ENCODE peak calls at places on chromosomes 3 and 15, in seven cellular contexts. One of them, this sample, is unnamed.
A peak's percentile ranks its signal among the peaks of the same experiment; 100 is the strongest.

GRCh38 chr3:145411605-145412004 is 749.4 kb downstream of the PLOD2 start:
- DNase-seq in spleen: no peak
- DNase-seq in suprapubic skin: no peak
- DNase-seq in Peyer's patch: no peak
- DNase-seq in ovary: no peak
- DNase-seq in HepG2: peak; percentile 0
- DNase-seq in right lobe of liver: no peak
- DNase-seq in this sample: no peak

GRCh38 chr3:101828289-101828688 is 21.0 kb upstream of the NFKBIZ start:
- DNase-seq in spleen: no peak
- DNase-seq in suprapubic skin: no peak
- DNase-seq in Peyer's patch: no peak
- DNase-seq in ovary: no peak
- DNase-seq in HepG2: no peak
- DNase-seq in right lobe of liver: no peak
- DNase-seq in this sample: no peak

GRCh38 chr3:71018794-71019193 is 564.7 kb downstream of the FOXP1 start:
- DNase-seq in spleen: no peak
- DNase-seq in suprapubic skin: no peak
- DNase-seq in Peyer's patch: no peak
- DNase-seq in ovary: no peak
- DNase-seq in HepG2: no peak
- DNase-seq in right lobe of liver: no peak
- DNase-seq in this sample: no peak

GRCh38 chr15:71278989-71279756 is 163.9 kb downstream of the THSD4 start:
- DNase-seq in spleen: no peak
- DNase-seq in suprapubic skin: peak; percentile 81
- DNase-seq in Peyer's patch: no peak
- DNase-seq in ovary: peak; percentile 47
- DNase-seq in HepG2: peak; percentile 72
- DNase-seq in right lobe of liver: peak; percentile 75
- DNase-seq in this sample: peak; percentile 15

GRCh38 chr15:91469627-91470567 is 369.8 kb downstream of the SV2B start:
- DNase-seq in spleen: peak; percentile 81
- DNase-seq in suprapubic skin: no peak
- DNase-seq in Peyer's patch: peak; percentile 58
- DNase-seq in ovary: no peak
- DNase-seq in HepG2: no peak
- DNase-seq in right lobe of liver: no peak
- DNase-seq in this sample: no peak

GRCh38 chr15:45631831-45632230 is 3.0 kb upstream of the SQOR start:
- DNase-seq in spleen: no peak
- DNase-seq in suprapubic skin: no peak
- DNase-seq in Peyer's patch: no peak
- DNase-seq in ovary: no peak
- DNase-seq in HepG2: no peak
- DNase-seq in right lobe of liver: no peak
- DNase-seq in this sample: no peak

GRCh38 chr3:143571548-143571947 is 276.7 kb downstream of the SLC9A9 start:
- DNase-seq in spleen: no peak
- DNase-seq in suprapubic skin: no peak
- DNase-seq in Peyer's patch: no peak
- DNase-seq in ovary: no peak
- DNase-seq in HepG2: no peak
- DNase-seq in right lobe of liver: no peak
- DNase-seq in this sample: no peak

GRCh38 chr3:183508818-183509217 is 46.7 kb downstream of the KLHL6 start:
- DNase-seq in spleen: no peak
- DNase-seq in suprapubic skin: no peak
- DNase-seq in Peyer's patch: no peak
- DNase-seq in ovary: no peak
- DNase-seq in HepG2: no peak
- DNase-seq in right lobe of liver: no peak
- DNase-seq in this sample: no peak

GRCh38 chr3:18098960-18099587 is 326.1 kb downstream of the SATB1 start:
- DNase-seq in spleen: no peak
- DNase-seq in suprapubic skin: no peak
- DNase-seq in Peyer's patch: no peak
- DNase-seq in ovary: no peak
- DNase-seq in HepG2: no peak
- DNase-seq in right lobe of liver: no peak
- DNase-seq in this sample: no peak

GRCh38 chr15:33132722-33133345 is 61.7 kb downstream of the FMN1 start:
- DNase-seq in spleen: no peak
- DNase-seq in suprapubic skin: no peak
- DNase-seq in Peyer's patch: no peak
- DNase-seq in ovary: no peak
- DNase-seq in HepG2: peak; percentile 31
- DNase-seq in right lobe of liver: no peak
- DNase-seq in this sample: no peak

GRCh38 chr3:57559526-57559925 is 3.5 kb downstream of the PDE12 start:
- DNase-seq in spleen: no peak
- DNase-seq in suprapubic skin: no peak
- DNase-seq in Peyer's patch: no peak
- DNase-seq in ovary: no peak
- DNase-seq in HepG2: no peak
- DNase-seq in right lobe of liver: no peak
- DNase-seq in this sample: no peak

GRCh38 chr3:57557088-57557537 is 1.0 kb downstream of the PDE12 start:
- DNase-seq in spleen: no peak
- DNase-seq in suprapubic skin: no peak
- DNase-seq in Peyer's patch: peak; percentile 57
- DNase-seq in ovary: no peak
- DNase-seq in HepG2: peak; percentile 46
- DNase-seq in right lobe of liver: no peak
- DNase-seq in this sample: no peak

GRCh38 chr3:57555738-57556458 is at the start of gene PDE12:
- DNase-seq in spleen: peak; percentile 95
- DNase-seq in suprapubic skin: peak; percentile 94
- DNase-seq in Peyer's patch: peak; percentile 90
- DNase-seq in ovary: peak; percentile 86
- DNase-seq in HepG2: peak; percentile 88
- DNase-seq in right lobe of liver: peak; percentile 91
- DNase-seq in this sample: peak; percentile 64

GRCh38 chr3:57555316-57555715 is 758 bp upstream of the PDE12 start:
- DNase-seq in spleen: no peak
- DNase-seq in suprapubic skin: no peak
- DNase-seq in Peyer's patch: no peak
- DNase-seq in ovary: no peak
- DNase-seq in HepG2: peak; percentile 29
- DNase-seq in right lobe of liver: no peak
- DNase-seq in this sample: no peak

GRCh38 chr3:57556459-57557087 is 499 bp downstream of the PDE12 start:
- DNase-seq in spleen: peak; percentile 88
- DNase-seq in suprapubic skin: peak; percentile 81
- DNase-seq in Peyer's patch: no peak
- DNase-seq in ovary: no peak
- DNase-seq in HepG2: no peak
- DNase-seq in right lobe of liver: peak; percentile 65
- DNase-seq in this sample: no peak
- TF ChIP-seq POLR2A in spleen: no peak
- TF ChIP-seq POLR2A in suprapubic skin: no peak
- TF ChIP-seq POLR2A in Peyer's patch: no peak
- TF ChIP-seq POLR2A in ovary: no peak
- TF ChIP-seq POLR2A in HepG2: no peak
- TF ChIP-seq POLR2A in right lobe of liver: no peak
- TF ChIP-seq POLR2A in this sample: no peak

GRCh38 chr15:67188551-67189218 is 65.8 kb downstream of the AAGAB start:
- DNase-seq in spleen: no peak
- DNase-seq in suprapubic skin: no peak
- DNase-seq in Peyer's patch: no peak
- DNase-seq in ovary: peak; percentile 86
- DNase-seq in HepG2: no peak
- DNase-seq in right lobe of liver: no peak
- DNase-seq in this sample: no peak
- H3K4me1 ChIP-seq in spleen: no peaks in the 10 kb centered on the region
- H3K4me1 ChIP-seq in suprapubic skin: peaks cover 70% of the 10 kb centered on the region
- H3K4me1 ChIP-seq in Peyer's patch: no peaks in the 10 kb centered on the region
- H3K4me1 ChIP-seq in ovary: peaks cover 28% of the 10 kb centered on the region
- H3K4me1 ChIP-seq in HepG2: peaks cover 21% of the 10 kb centered on the region
- H3K4me1 ChIP-seq in right lobe of liver: no peaks in the 10 kb centered on the region
- H3K4me1 ChIP-seq in this sample: no peaks in the 10 kb centered on the region

GRCh38 chr3:185152433-185153169 is at the start of gene C3orf70:
- DNase-seq in spleen: peak; percentile 85
- DNase-seq in suprapubic skin: no peak
- DNase-seq in Peyer's patch: peak; percentile 86
- DNase-seq in ovary: peak; percentile 65
- DNase-seq in HepG2: no peak
- DNase-seq in right lobe of liver: peak; percentile 59
- DNase-seq in this sample: peak; percentile 20
- TF ChIP-seq POLR2A in spleen: no peak
- TF ChIP-seq POLR2A in suprapubic skin: no peak
- TF ChIP-seq POLR2A in Peyer's patch: no peak
- TF ChIP-seq POLR2A in ovary: peak; percentile 10
- TF ChIP-seq POLR2A in HepG2: no peak
- TF ChIP-seq POLR2A in right lobe of liver: no peak
- TF ChIP-seq POLR2A in this sample: peak; percentile 40

GRCh38 chr3:152308475-152308844 is 39.7 kb downstream of the MBNL1 start:
- DNase-seq in spleen: no peak
- DNase-seq in suprapubic skin: no peak
- DNase-seq in Peyer's patch: no peak
- DNase-seq in ovary: no peak
- DNase-seq in HepG2: no peak
- DNase-seq in right lobe of liver: no peak
- DNase-seq in this sample: no peak
- H3K4me1 ChIP-seq in spleen: peaks cover 39% of the 10 kb centered on the region
- H3K4me1 ChIP-seq in suprapubic skin: peaks cover 68% of the 10 kb centered on the region
- H3K4me1 ChIP-seq in Peyer's patch: no peaks in the 10 kb centered on the region
- H3K4me1 ChIP-seq in ovary: peaks cover 3% of the 10 kb centered on the region
- H3K4me1 ChIP-seq in HepG2: peaks cover 56% of the 10 kb centered on the region
- H3K4me1 ChIP-seq in right lobe of liver: peaks cover 66% of the 10 kb centered on the region
- H3K4me1 ChIP-seq in this sample: peaks cover 51% of the 10 kb centered on the region

DNA sequence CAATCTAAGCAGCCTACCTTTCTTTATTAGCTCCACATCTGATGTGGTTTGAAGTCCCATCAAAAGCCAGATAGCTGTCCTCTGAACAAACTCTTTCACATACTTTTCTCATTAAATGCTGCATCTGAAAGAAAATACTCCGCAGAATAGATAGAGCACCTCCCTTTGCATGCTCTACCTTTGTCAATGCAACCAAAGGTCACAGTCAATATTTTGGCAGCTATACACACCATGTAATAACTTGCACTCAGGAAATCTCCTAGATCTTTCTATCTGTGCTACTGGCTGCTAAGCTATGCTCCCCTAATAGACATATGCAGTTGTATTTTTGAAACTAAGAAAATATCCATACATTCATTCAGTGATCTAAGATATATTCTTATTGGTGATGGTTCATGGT is 204.8 kb upstream of the ARRDC4 start:
- DNase-seq in spleen: no peak
- DNase-seq in suprapubic skin: no peak
- DNase-seq in Peyer's patch: no peak
- DNase-seq in ovary: no peak
- DNase-seq in HepG2: no peak
- DNase-seq in right lobe of liver: no peak
- DNase-seq in this sample: no peak
- TF ChIP-seq POLR2A in spleen: no peak
- TF ChIP-seq POLR2A in suprapubic skin: no peak
- TF ChIP-seq POLR2A in Peyer's patch: no peak
- TF ChIP-seq POLR2A in ovary: no peak
- TF ChIP-seq POLR2A in HepG2: no peak
- TF ChIP-seq POLR2A in right lobe of liver: no peak
- TF ChIP-seq POLR2A in this sample: no peak

GRCh38 chr3:99940350-99940749 is 122.7 kb downstream of the CMSS1 start:
- DNase-seq in spleen: no peak
- DNase-seq in suprapubic skin: no peak
- DNase-seq in Peyer's patch: no peak
- DNase-seq in ovary: no peak
- DNase-seq in HepG2: no peak
- DNase-seq in right lobe of liver: no peak
- DNase-seq in this sample: no peak

GRCh38 chr3:99941211-99941610 is 123.5 kb downstream of the CMSS1 start:
- DNase-seq in spleen: no peak
- DNase-seq in suprapubic skin: no peak
- DNase-seq in Peyer's patch: no peak
- DNase-seq in ovary: no peak
- DNase-seq in HepG2: no peak
- DNase-seq in right lobe of liver: no peak
- DNase-seq in this sample: no peak

GRCh38 chr3:99945328-99945995 is 127.8 kb downstream of the CMSS1 start:
- DNase-seq in spleen: no peak
- DNase-seq in suprapubic skin: no peak
- DNase-seq in Peyer's patch: no peak
- DNase-seq in ovary: no peak
- DNase-seq in HepG2: no peak
- DNase-seq in right lobe of liver: no peak
- DNase-seq in this sample: no peak

GRCh38 chr3:99947356-99947755 is 129.7 kb downstream of the CMSS1 start:
- DNase-seq in spleen: no peak
- DNase-seq in suprapubic skin: no peak
- DNase-seq in Peyer's patch: no peak
- DNase-seq in ovary: no peak
- DNase-seq in HepG2: no peak
- DNase-seq in right lobe of liver: no peak
- DNase-seq in this sample: no peak

GRCh38 chr3:99943931-99944761 is 126.5 kb downstream of the CMSS1 start:
- DNase-seq in spleen: no peak
- DNase-seq in suprapubic skin: no peak
- DNase-seq in Peyer's patch: no peak
- DNase-seq in ovary: no peak
- DNase-seq in HepG2: no peak
- DNase-seq in right lobe of liver: no peak
- DNase-seq in this sample: no peak
- H3K4me1 ChIP-seq in spleen: no peaks in the 10 kb centered on the region
- H3K4me1 ChIP-seq in suprapubic skin: peaks cover 38% of the 10 kb centered on the region
- H3K4me1 ChIP-seq in Peyer's patch: no peaks in the 10 kb centered on the region
- H3K4me1 ChIP-seq in ovary: peaks cover 6% of the 10 kb centered on the region
- H3K4me1 ChIP-seq in HepG2: peaks cover 54% of the 10 kb centered on the region
- H3K4me1 ChIP-seq in right lobe of liver: no peaks in the 10 kb centered on the region
- H3K4me1 ChIP-seq in this sample: peaks cover 13% of the 10 kb centered on the region

This sample was measured in tibial nerve.